ENCODE peak calls at places on chromosomes 5 and 9, in nine cellular contexts. R is left ventricle myocardium inferior; E is A549; W is neural crest cell; B is keratinocyte; I is thoracic aorta; N is activated CD8-positive, alpha-beta T cell treated with anti-CD3 and anti-CD28 coated beads for 36 hours; D is progenitor cell of endocrine pancreas; S is vagina. P is an unnamed sample.

GRCh38 chr5:142683116-142683515 is 2.8 kb downstream of the FGF1 start:
- DNase-seq in R (no peak), E (no peak), W (no peak), B (no peak), I (no peak), N (no peak), D (no peak), S (no peak), P (no peak)

GRCh38 chr5:759111-759741 is 25.3 kb downstream of the ZDHHC11B start:
- DNase-seq in R (peak; percentile 76), E (peak; percentile 81), W (no peak), B (no peak), I (no peak), N (peak; percentile 49), D (peak; percentile 71), S (peak; percentile 86), P (no peak)

GRCh38 chr9:91486699-91487497 is 63.3 kb upstream of the NFIL3 start:
- DNase-seq in R (no peak), E (no peak), W (no peak), B (no peak), I (no peak), N (no peak), D (no peak), S (no peak), P (no peak)

GRCh38 chr5:136195971-136196577 is 3.1 kb upstream of the SMIM32 start:
- DNase-seq in R (no peak), E (no peak), W (no peak), B (no peak), I (no peak), N (no peak), D (no peak), S (no peak), P (no peak)

GRCh38 chr5:26763151-26763550 is 275.2 kb downstream of the CDH9 start:
- DNase-seq in R (no peak), E (no peak), W (no peak), B (no peak), I (no peak), N (no peak), D (no peak), S (no peak), P (no peak)

GRCh38 chr5:43110606-43111170 is 10.0 kb upstream of the ZNF131 start:
- DNase-seq in R (no peak), E (peak; percentile 48), W (no peak), B (no peak), I (no peak), N (peak; percentile 51), D (no peak), S (no peak), P (no peak)

GRCh38 chr9:27599102-27599501 is 25.8 kb upstream of the C9orf72 start:
- DNase-seq in R (no peak), E (no peak), W (no peak), B (no peak), I (no peak), N (no peak), D (no peak), S (no peak), P (no peak)

GRCh38 chr9:83707518-83707767 is 315 bp downstream of the UBQLN1 start:
- DNase-seq in R (no peak), E (no peak), W (no peak), B (no peak), I (peak; percentile 45), N (peak; percentile 84), D (no peak), S (no peak), P (no peak)

GRCh38 chr5:22242532-22242931 is 610.6 kb downstream of the CDH12 start:
- DNase-seq in R (no peak), E (no peak), W (no peak), B (no peak), I (no peak), N (no peak), D (no peak), S (no peak), P (no peak)
- TF ChIP-seq CTCF in R (no peak), E (no peak), W (peak; percentile 46), B (no peak), I (no peak), N (no peak), D (peak; percentile 40), S (no peak), P (no peak)

GRCh38 chr5:77629553-77630245 is 8.8 kb downstream of the OTP start:
- DNase-seq in R (no peak), E (peak; percentile 4), W (no peak), B (no peak), I (no peak), N (peak; percentile 7), D (no peak), S (no peak), P (peak; percentile 54)

GRCh38 chr5:77628840-77629552 is 9.5 kb downstream of the OTP start:
- DNase-seq in R (no peak), E (peak; percentile 28), W (no peak), B (no peak), I (no peak), N (no peak), D (no peak), S (no peak), P (peak; percentile 51)

GRCh38 chr5:77631166-77631582 is 7.3 kb downstream of the OTP start:
- DNase-seq in R (no peak), E (no peak), W (no peak), B (no peak), I (no peak), N (peak; percentile 6), D (no peak), S (no peak), P (peak; percentile 85)

GRCh38 chr5:77630246-77631165 is 8.0 kb downstream of the OTP start:
- DNase-seq in R (no peak), E (peak; percentile 83), W (no peak), B (no peak), I (no peak), N (peak; percentile 75), D (peak; percentile 42), S (no peak), P (peak; percentile 93)

DNA sequence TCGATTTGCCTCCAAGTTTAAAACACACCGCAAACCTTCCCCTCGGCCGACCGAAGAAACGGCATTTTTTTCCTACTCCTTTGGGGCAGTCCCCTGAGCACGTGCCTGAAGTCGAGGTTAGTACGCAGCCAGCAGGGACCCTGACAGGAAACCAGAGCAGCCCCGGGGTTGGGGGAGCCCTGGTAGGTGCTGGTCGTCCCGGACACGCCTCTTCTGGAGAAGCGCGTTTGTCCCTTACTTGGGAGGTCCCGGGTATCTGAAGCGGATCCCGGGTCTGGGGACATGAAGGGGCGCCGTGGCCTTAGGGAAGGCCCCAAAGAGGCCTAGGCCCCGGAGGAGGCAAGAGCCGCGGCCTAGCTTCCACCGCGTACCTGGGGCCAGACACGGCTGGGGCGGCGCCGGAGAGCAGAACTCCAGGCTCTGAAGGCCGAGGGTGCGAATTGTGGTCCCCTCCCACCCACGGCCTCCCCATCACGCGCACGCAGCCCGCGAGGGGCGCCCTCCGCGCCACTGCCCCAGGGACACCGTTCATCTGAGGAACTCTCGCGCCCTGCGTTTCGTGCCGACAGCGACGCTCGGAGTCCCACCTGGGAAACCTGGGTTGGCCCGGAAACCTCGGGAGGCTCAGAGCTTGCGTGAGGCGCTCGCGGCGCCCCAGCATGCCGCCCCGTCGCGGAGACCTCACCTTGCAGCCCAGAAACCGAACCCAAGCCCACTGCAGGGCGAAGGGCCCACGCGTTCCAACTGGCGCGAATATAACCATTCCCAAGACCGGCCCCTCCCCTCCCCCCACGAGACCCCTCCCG is 10.4 kb downstream of the OTP start:
- DNase-seq in R (no peak), E (no peak), W (no peak), B (no peak), I (no peak), N (peak; percentile 13), D (no peak), S (no peak), P (no peak)
- TF ChIP-seq CTCF in R (no peak), E (no peak), W (no peak), B (no peak), I (no peak), N (no peak), D (no peak), S (no peak), P (no peak)

GRCh38 chr9:68678430-68678829 is 26.6 kb upstream of the PIP5K1B start:
- DNase-seq in R (no peak), E (peak; percentile 19), W (peak; percentile 23), B (no peak), I (no peak), N (no peak), D (no peak), S (no peak), P (no peak)
- TF ChIP-seq CTCF in R (peak; percentile 54), E (no peak), W (peak; percentile 60), B (peak; percentile 30), I (peak; percentile 16), N (no peak), D (peak; percentile 66), S (no peak), P (peak; percentile 46)

GRCh38 chr5:110040178-110040577 is 350.5 kb downstream of the MAN2A1 start:
- DNase-seq in R (no peak), E (no peak), W (no peak), B (no peak), I (no peak), N (no peak), D (no peak), S (no peak), P (no peak)

GRCh38 chr5:110043025-110043424 is 353.3 kb downstream of the MAN2A1 start:
- DNase-seq in R (no peak), E (no peak), W (no peak), B (no peak), I (no peak), N (no peak), D (no peak), S (no peak), P (no peak)

GRCh38 chr5:110050640-110051345 is 361.1 kb downstream of the MAN2A1 start:
- DNase-seq in R (no peak), E (no peak), W (no peak), B (no peak), I (no peak), N (no peak), D (no peak), S (no peak), P (no peak)

GRCh38 chr5:110048508-110048907 is 358.8 kb downstream of the MAN2A1 start:
- DNase-seq in R (no peak), E (no peak), W (no peak), B (no peak), I (no peak), N (no peak), D (no peak), S (no peak), P (no peak)

GRCh38 chr5:110045153-110045552 is 355.4 kb downstream of the MAN2A1 start:
- DNase-seq in R (no peak), E (no peak), W (no peak), B (no peak), I (no peak), N (no peak), D (no peak), S (no peak), P (no peak)
- TF ChIP-seq CTCF in R (no peak), E (no peak), W (no peak), B (peak; percentile 25), I (no peak), N (no peak), D (no peak), S (no peak), P (no peak)

GRCh38 chr9:133796562-133796961 is 58.4 kb upstream of the SARDH start:
- DNase-seq in R (no peak), E (no peak), W (no peak), B (no peak), I (no peak), N (no peak), D (no peak), S (no peak), P (no peak)
- TF ChIP-seq CTCF in R (no peak), E (no peak), W (no peak), B (no peak), I (no peak), N (no peak), D (no peak), S (no peak), P (no peak)

P was measured in GM13977.